ENCODE peak calls at places on chromosomes 13 and 19, in eight cellular contexts. O is esophagus muscularis mucosa, Q is hepatocyte, E is heart right ventricle, N is mucosa of descending colon, L is SK-N-SH, I is left lung, J is osteoblast. A is an unnamed sample. For H3K4me1 and H3K36me3, the result is how much of the 10 kb centered on the place peaks cover.

GRCh38 chr19:31128291-31128690 is 220.9 kb downstream of the TSHZ3 start:
- DNase-seq in N (no peak), O (no peak), Q (no peak), I (no peak), J (no peak), L (no peak), E (no peak), A (no peak)

GRCh38 chr19:46069841-46070341 is 29.1 kb upstream of the IGFL4 start:
- DNase-seq in O (no peak), J (no peak), N (no peak), Q (peak), E (no peak), L (no peak), I (no peak), A (no peak)

GRCh38 chr13:26499209-26499601 is 58.3 kb upstream of the WASF3 start:
- DNase-seq in Q (no peak), J (no peak), E (no peak), I (no peak), N (no peak), O (no peak), L (no peak), A (no peak)

GRCh38 chr19:39555883-39556282 is 15.9 kb upstream of the EID2 start:
- DNase-seq in I (no peak), E (no peak), Q (no peak), L (no peak), N (no peak), J (no peak), O (peak), A (no peak)

GRCh38 chr13:74346960-74347359 is 212.8 kb upstream of the KLF12 start:
- DNase-seq in I (no peak), N (no peak), Q (no peak), O (no peak), L (no peak), J (no peak), E (no peak), A (no peak)

GRCh38 chr19:19132912-19133311 is 5.4 kb downstream of the TMEM161A start:
- DNase-seq in I (peak), N (no peak), E (no peak), Q (no peak), O (no peak), J (no peak), L (no peak), A (no peak)

GRCh38 chr13:24212674-24213073 is 52.2 kb downstream of the SPATA13 start:
- DNase-seq in J (no peak), E (no peak), Q (no peak), I (no peak), L (no peak), O (no peak), N (no peak), A (no peak)

GRCh38 chr19:900302-901111 is 7.2 kb downstream of the RNU6-9 start:
- DNase-seq in L (peak), N (peak), E (no peak), J (peak), O (no peak), Q (no peak), I (peak), A (no peak)

GRCh38 chr19:2503521-2504109 is 27.7 kb downstream of the GADD45B start:
- DNase-seq in O (no peak), J (peak), E (no peak), Q (peak), L (no peak), N (no peak), I (no peak), A (no peak)

GRCh38 chr19:409515-410242 is 732 bp upstream of the C2CD4C start:
- DNase-seq in Q (no peak), L (peak), N (no peak), I (peak), J (peak), E (no peak), O (no peak), A (no peak)

GRCh38 chr19:1989513-1990229 is 25.8 kb downstream of the BTBD2 start:
- DNase-seq in N (no peak), E (no peak), Q (no peak), J (no peak), O (no peak), I (no peak), L (no peak), A (no peak)

GRCh38 chr13:40476175-40476958 is 190.1 kb downstream of the FOXO1 start:
- DNase-seq in Q (no peak), N (no peak), E (no peak), O (no peak), I (no peak), L (no peak), J (peak), A (no peak)

GRCh38 chr13:74288361-74288911 is 154.2 kb upstream of the KLF12 start:
- DNase-seq in N (peak), O (no peak), E (peak), Q (peak), I (peak), L (peak), J (no peak), A (no peak)

GRCh38 chr13:94309997-94310842 is 169.3 kb downstream of the DCT start:
- DNase-seq in E (no peak), I (no peak), N (no peak), Q (no peak), O (no peak), L (no peak), J (peak), A (no peak)

GRCh38 chr19:8113017-8113416 is 36.4 kb downstream of the FBN3 start:
- DNase-seq in E (no peak), O (no peak), N (no peak), I (peak), J (no peak), Q (peak), L (no peak), A (no peak)

GRCh38 chr13:41061914-41062837 is 867 bp downstream of the WBP4 start:
- DNase-seq in E (no peak), Q (peak), I (no peak), L (no peak), N (no peak), O (no peak), J (peak), A (no peak)

GRCh38 chr13:95784161-95784880 is 107.4 kb downstream of the DNAJC3 start:
- DNase-seq in I (no peak), N (no peak), E (no peak), J (peak), Q (peak), O (no peak), L (no peak), A (no peak)

GRCh38 chr13:94173312-94173854 is 306.1 kb downstream of the DCT start:
- DNase-seq in Q (no peak), L (no peak), E (no peak), J (peak), I (no peak), N (no peak), O (no peak), A (no peak)

GRCh38 chr13:25910243-25910642 is 141.6 kb downstream of the SHISA2 start:
- DNase-seq in L (no peak), J (no peak), Q (peak), I (no peak), O (no peak), N (no peak), E (no peak), A (no peak)

GRCh38 chr19:9877775-9878510 is 42.8 kb downstream of the PIN1 start:
- DNase-seq in L (no peak), E (no peak), N (no peak), J (peak), O (no peak), I (no peak), Q (no peak), A (no peak)

GRCh38 chr13:77916481-77916880 is 2.1 kb downstream of the EDNRB start:
- DNase-seq in O (no peak), L (no peak), J (no peak), N (no peak), Q (no peak), I (no peak), E (no peak), A (no peak)

GRCh38 chr13:51923983-51924539 is 62.3 kb downstream of the CCDC70 start:
- DNase-seq in E (no peak), O (no peak), N (no peak), Q (no peak), I (no peak), J (no peak), L (peak), A (no peak)

GRCh38 chr19:35846038-35846668 is 6.2 kb downstream of the NPHS1 start:
- DNase-seq in N (no peak), O (no peak), L (no peak), Q (peak), J (peak), I (peak), E (no peak), A (no peak)

GRCh38 chr13:47000166-47000565 is 103.3 kb upstream of the HTR2A start:
- DNase-seq in O (no peak), N (no peak), J (no peak), E (no peak), L (no peak), I (no peak), Q (no peak), A (no peak)

GRCh38 chr13:84994582-84994981 is 804.6 kb downstream of the SLITRK6 start:
- DNase-seq in Q (peak), I (no peak), N (no peak), J (no peak), E (no peak), O (no peak), L (peak), A (no peak)

GRCh38 chr19:19064098-19064722 is 416 bp downstream of the SLC25A42 start:
- DNase-seq in Q (no peak), N (no peak), J (no peak), I (no peak), O (no peak), L (peak), E (peak), A (no peak)

GRCh38 chr13:39776439-39776838 is 121.0 kb downstream of the COG6 start:
- DNase-seq in Q (no peak), I (no peak), N (no peak), L (no peak), J (peak), O (no peak), E (no peak), A (no peak)

GRCh38 chr13:74556002-74556551 is 421.9 kb upstream of the KLF12 start:
- DNase-seq in O (no peak), J (no peak), E (no peak), L (peak), N (no peak), I (no peak), Q (no peak), A (no peak)

GRCh38 chr19:15443838-15444237 is 5.9 kb downstream of the WIZ start:
- DNase-seq in I (peak), E (peak), L (no peak), J (no peak), N (no peak), Q (no peak), O (no peak), A (peak)

GRCh38 chr19:12284631-12285030 is 10.1 kb downstream of the ZNF44 start:
- DNase-seq in O (no peak), Q (no peak), E (no peak), L (no peak), I (no peak), J (no peak), N (no peak), A (no peak)

GRCh38 chr19:33175886-33176669 is 18.1 kb upstream of the LRP3 start:
- DNase-seq in O (no peak), L (peak), E (no peak), J (peak), I (no peak), N (peak), Q (peak), A (no peak)

GRCh38 chr13:110047511-110047910 is 259.4 kb downstream of the COL4A1 start:
- DNase-seq in O (no peak), N (no peak), J (no peak), Q (peak), L (peak), I (no peak), E (peak), A (peak)

GRCh38 chr13:39634956-39635355 is 20.5 kb upstream of the COG6 start:
- DNase-seq in L (no peak), I (no peak), Q (no peak), E (no peak), O (no peak), J (no peak), N (no peak), A (no peak)

GRCh38 chr13:46630419-46631183 is 77.6 kb downstream of the LRCH1 start:
- DNase-seq in N (no peak), Q (no peak), O (no peak), I (no peak), E (no peak), L (peak), J (no peak), A (no peak)

GRCh38 chr19:15374105-15374651 is 5.4 kb downstream of the AKAP8 start:
- DNase-seq in I (peak), J (peak), Q (no peak), N (peak), O (no peak), E (no peak), L (peak), A (no peak)

GRCh38 chr13:38879278-38879677 is 111.4 kb downstream of the STOML3 start:
- DNase-seq in I (no peak), N (no peak), O (no peak), J (no peak), L (no peak), Q (peak), E (no peak), A (no peak)

GRCh38 chr13:99267927-99268326 is 9.7 kb upstream of the GPR18 start:
- DNase-seq in E (no peak), O (no peak), J (no peak), I (no peak), Q (no peak), L (no peak), N (no peak), A (no peak)

GRCh38 chr13:91930687-91931086 is 532.3 kb downstream of the GPC5 start:
- DNase-seq in Q (no peak), O (no peak), I (no peak), E (no peak), N (no peak), L (no peak), J (no peak), A (no peak)

GRCh38 chr19:35353635-35354034 is 4.6 kb upstream of the FFAR3 start:
- DNase-seq in I (peak), J (no peak), N (no peak), O (no peak), E (no peak), Q (no peak), L (no peak), A (no peak)

DNA sequence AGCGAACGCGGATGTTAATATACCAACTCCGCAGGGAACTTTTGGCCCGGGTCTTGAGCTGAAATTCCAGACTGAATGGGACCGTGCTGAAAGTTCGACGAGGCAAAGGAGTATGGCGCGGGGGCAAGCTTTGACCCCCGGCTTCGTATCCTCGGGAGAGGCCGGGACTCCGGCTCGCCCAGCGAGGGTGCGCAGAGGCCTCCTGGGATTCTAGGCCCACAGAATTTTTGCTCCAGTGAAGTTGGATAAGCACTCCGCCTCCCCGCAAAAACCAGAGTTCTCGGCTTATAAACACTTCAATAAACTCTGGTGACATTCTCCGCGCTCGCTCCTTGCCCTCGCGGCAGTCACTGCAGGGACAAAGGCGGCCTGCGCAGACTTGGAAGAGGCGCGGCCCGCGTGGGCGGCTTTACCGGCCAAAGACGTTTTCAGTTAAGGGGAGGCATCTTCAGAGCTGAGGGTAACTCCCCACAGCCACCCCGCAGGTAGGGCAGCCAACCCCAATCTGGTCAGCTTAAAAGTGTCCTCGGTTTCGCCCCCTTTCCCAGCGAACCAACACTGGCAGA is 112.6 kb downstream of the KCNRG start:
- DNase-seq in I (no peak), N (peak), Q (peak), J (no peak), L (no peak), O (no peak), E (no peak), A (no peak)
- H3K4me1 ChIP-seq in I (under half), N (under half), Q (half or more), J (under half), L (under half), O (half or more), E (under half), A (under half)

GRCh38 chr19:47679922-47680857 is 33.0 kb upstream of the EHD2 start:
- DNase-seq in N (no peak), Q (no peak), L (no peak), E (no peak), J (peak), I (peak), O (no peak), A (no peak)

GRCh38 chr19:47681936-47682335 is 31.3 kb upstream of the EHD2 start:
- DNase-seq in L (peak), N (no peak), O (no peak), E (no peak), Q (no peak), I (peak), J (peak), A (no peak)

GRCh38 chr19:47680858-47681332 is 32.3 kb upstream of the EHD2 start:
- DNase-seq in I (peak), L (peak), J (peak), Q (no peak), E (no peak), O (no peak), N (no peak), A (no peak)

GRCh38 chr19:47681388-47681787 is 31.8 kb upstream of the EHD2 start:
- DNase-seq in N (no peak), L (no peak), O (no peak), Q (no peak), E (no peak), J (peak), I (no peak), A (no peak)

DNA sequence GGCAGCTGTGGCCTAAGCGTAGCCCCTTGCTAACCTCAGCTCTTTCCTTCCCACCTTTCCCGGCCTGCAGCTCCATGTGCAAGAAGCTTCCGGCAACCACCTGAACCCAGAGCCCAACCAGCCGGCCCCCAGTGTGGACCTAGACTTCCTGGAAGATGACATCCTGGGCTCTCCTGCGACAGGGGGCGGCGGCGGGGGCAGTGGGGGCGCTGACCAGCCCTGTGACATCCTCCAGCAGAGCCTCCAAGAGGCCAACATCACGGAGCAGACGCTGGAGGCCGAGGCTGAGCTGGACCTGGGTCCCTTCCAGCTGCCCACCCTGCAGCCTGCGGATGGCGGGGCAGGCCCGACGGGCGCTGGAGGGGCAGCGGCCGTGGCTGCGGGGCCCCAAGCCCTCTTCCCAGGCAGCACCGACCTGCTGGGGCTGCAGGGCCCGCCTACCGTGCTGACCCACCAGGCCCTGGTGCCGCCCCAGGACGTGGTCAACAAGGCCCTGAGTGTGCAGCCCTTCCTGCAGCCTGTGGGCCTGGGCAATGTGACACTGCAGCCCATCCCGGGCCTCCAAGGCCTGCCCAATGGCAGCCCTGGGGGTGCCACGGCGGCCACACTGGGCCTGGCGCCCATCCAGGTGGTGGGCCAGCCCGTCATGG is 33.8 kb upstream of the EHD2 start:
- DNase-seq in I (peak), N (no peak), O (no peak), L (no peak), J (peak), E (no peak), Q (no peak), A (no peak)
- H3K36me3 ChIP-seq in I (under half), N (under half), O (half or more), L (under half), J (under half), E (under half), Q (under half), A (under half)

DNA sequence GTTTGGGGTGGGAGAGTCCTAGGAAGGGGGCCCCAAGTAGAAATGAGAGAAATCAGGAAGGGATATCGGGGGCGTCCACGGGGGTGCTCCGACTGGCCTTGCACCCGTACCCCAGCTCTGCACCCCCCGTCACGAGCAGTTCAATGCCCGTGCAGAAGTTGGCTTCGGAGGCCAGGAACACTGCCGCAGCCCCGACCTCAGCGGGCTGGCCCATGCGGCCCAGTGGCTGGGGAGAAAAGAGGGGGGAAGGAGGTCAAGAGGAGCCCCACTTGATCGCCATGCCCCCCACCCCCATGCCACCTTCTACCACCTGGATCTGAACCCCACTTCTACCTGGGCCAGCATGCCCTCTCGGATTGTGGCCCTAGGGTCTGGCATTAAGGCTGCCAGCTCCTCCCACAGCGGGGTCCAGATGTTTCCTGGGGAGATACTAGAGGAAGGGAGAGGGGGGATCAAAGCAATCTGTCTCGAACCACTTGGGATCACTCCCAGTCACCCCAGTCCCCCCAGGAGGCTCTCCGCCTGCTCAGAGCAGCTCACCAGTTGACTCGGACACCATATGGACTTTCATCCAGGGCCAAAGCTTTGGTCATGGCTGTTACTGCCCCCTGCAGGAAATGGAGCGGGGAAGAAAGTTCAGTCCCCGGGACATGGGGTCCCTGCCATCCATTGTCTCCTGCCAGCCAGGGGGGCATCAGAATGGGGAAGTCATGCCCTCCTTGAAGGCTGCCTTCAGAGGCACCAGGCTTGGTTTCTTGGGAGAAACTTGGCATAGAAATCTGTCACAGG is 2.5 kb upstream of the BCAT2 start:
- DNase-seq in J (peak), E (no peak), I (no peak), L (peak), N (no peak), O (no peak), Q (peak), A (no peak)
- TF ChIP-seq CTCF in J (peak), E (peak), I (no peak), L (peak), N (no peak), O (peak), Q (peak), A (peak)

GRCh38 chr13:20221772-20222171 is 10.3 kb downstream of the GJB6 start:
- DNase-seq in Q (no peak), E (no peak), L (no peak), I (no peak), J (no peak), N (no peak), O (no peak), A (no peak)

GRCh38 chr13:20219585-20219984 is 12.5 kb downstream of the GJB6 start:
- DNase-seq in E (no peak), I (no peak), Q (no peak), L (no peak), O (no peak), N (no peak), J (no peak), A (no peak)

GRCh38 chr13:20227288-20227687 is 4.8 kb downstream of the GJB6 start:
- DNase-seq in I (no peak), O (peak), Q (no peak), E (no peak), N (no peak), J (no peak), L (no peak), A (no peak)

GRCh38 chr13:20227730-20228129 is 4.4 kb downstream of the GJB6 start:
- DNase-seq in N (no peak), Q (no peak), O (peak), I (no peak), E (no peak), J (no peak), L (no peak), A (no peak)

GRCh38 chr13:20222553-20222952 is 9.6 kb downstream of the GJB6 start:
- DNase-seq in N (no peak), O (no peak), E (no peak), Q (no peak), I (no peak), L (no peak), J (no peak), A (no peak)
- H3K4me1 ChIP-seq in N (under half), O (under half), E (under half), Q (under half), I (under half), L (under half), J (under half), A (under half)

GRCh38 chr19:16519230-16519687 is 23.0 kb downstream of the CHERP start:
- DNase-seq in J (peak), I (no peak), N (no peak), Q (no peak), L (peak), O (no peak), E (no peak), A (no peak)
- H3K36me3 ChIP-seq in J (half or more), I (under half), N (under half), Q (under half), L (under half), O (half or more), E (under half), A (half or more)